ENCODE peak calls at places on chromosomes 12 and 14, in five cellular contexts. D, K, A, I and H are unnamed samples.
A peak's percentile ranks its signal among the peaks of the same experiment; 100 is the strongest.

GRCh38 chr12:115700896-115701465 is 576.5 kb downstream of the MED13L start:
- DNase-seq in D (no peak), K (no peak), A (no peak), I (no peak), H (no peak)

GRCh38 chr12:121301876-121302275 is 5.4 kb upstream of the CAMKK2 start:
- DNase-seq in D (no peak), K (no peak), A (no peak), I (no peak), H (no peak)

GRCh38 chr12:84697141-84697540 is 215.5 kb downstream of the SLC6A15 start:
- DNase-seq in D (no peak), K (peak; percentile 18), A (no peak), I (peak; percentile 49), H (no peak)

GRCh38 chr14:23406244-23406643 is 1.8 kb downstream of the MYH6 start:
- DNase-seq in D (no peak), K (no peak), A (no peak), I (no peak), H (no peak)

GRCh38 chr14:55446127-55446736 is 5.8 kb upstream of the TBPL2 start:
- DNase-seq in D (peak; percentile 62), K (peak; percentile 74), A (peak; percentile 53), I (peak; percentile 84), H (no peak)

GRCh38 chr14:92607702-92608429 is 94.3 kb downstream of the RIN3 start:
- DNase-seq in D (no peak), K (peak; percentile 55), A (no peak), I (peak; percentile 79), H (no peak)

GRCh38 chr12:66541446-66541845 is 137.4 kb downstream of the GRIP1 start:
- DNase-seq in D (no peak), K (no peak), A (no peak), I (no peak), H (no peak)

GRCh38 chr12:94867066-94867855 is 136.2 kb downstream of the NDUFA12 start:
- DNase-seq in D (no peak), K (no peak), A (no peak), I (no peak), H (no peak)

GRCh38 chr12:69688021-69688420 is 11.1 kb downstream of the BEST3 start:
- DNase-seq in D (no peak), K (no peak), A (no peak), I (no peak), H (peak; percentile 43)

GRCh38 chr12:109959411-109960093 is 36.6 kb downstream of the GIT2 start:
- DNase-seq in D (no peak), K (no peak), A (no peak), I (no peak), H (no peak)

GRCh38 chr12:109961612-109962011 is 34.6 kb downstream of the GIT2 start:
- DNase-seq in D (no peak), K (no peak), A (no peak), I (peak; percentile 53), H (no peak)

GRCh38 chr12:109963330-109963729 is 32.8 kb downstream of the GIT2 start:
- DNase-seq in D (no peak), K (no peak), A (no peak), I (no peak), H (no peak)

GRCh38 chr12:109962388-109962787 is 33.8 kb downstream of the GIT2 start:
- DNase-seq in D (no peak), K (no peak), A (no peak), I (no peak), H (no peak)

DNA sequence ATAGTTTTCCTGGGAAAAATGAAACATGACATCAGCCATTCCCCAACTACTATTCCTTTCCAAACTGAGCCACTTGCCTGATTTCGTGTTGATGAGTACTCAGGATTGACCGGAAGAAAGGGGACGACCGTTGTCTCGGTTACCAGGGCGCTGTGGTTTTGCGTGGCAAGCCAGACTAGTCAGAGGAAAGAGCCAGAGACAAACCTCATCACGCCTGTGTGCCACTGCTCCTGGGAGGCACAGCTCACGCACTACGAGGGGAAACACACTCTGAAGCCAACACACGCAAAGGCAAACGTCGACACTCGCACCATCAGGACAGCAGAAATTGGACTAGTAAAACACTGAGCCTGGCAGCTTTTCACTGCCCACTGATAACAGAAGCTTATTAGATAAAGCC is 35.0 kb downstream of the GIT2 start:
- DNase-seq in D (no peak), K (no peak), A (no peak), I (peak; percentile 52), H (no peak)
- H3K4me3 ChIP-seq in D (no peak overlapping the region), K (no peak overlapping the region), A (no peak overlapping the region), I (no peak overlapping the region), H (no peak overlapping the region)

GRCh38 chr12:124097681-124098080 is 124.7 kb downstream of the ZNF664 start:
- DNase-seq in D (no peak), K (no peak), A (no peak), I (no peak), H (no peak)
- TF ChIP-seq CTCF in D (no peak), K (no peak), A (no peak), I (no peak), H (no peak)

DNA sequence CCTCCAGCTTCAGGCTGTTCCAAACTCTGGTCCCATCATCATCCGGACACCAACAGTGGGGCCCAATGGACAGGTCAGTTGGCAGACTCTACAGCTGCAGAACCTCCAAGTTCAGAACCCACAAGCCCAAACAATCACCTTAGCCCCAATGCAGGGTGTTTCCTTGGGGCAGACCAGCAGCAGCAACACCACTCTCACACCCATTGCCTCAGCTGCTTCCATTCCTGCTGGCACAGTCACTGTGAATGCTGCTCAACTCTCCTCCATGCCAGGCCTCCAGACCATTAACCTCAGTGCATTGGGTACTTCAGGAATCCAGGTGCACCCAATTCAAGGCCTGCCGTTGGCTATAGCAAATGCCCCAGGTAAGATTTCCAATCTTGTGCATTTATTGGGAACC is 3.3 kb downstream of the SP1 start:
- DNase-seq in D (no peak), K (no peak), A (no peak), I (no peak), H (no peak)
- H3K4me3 ChIP-seq in D (no peak overlapping the region), K (peak overlapping the region; percentile 26), A (peak overlapping the region; percentile 23), I (peak overlapping the region; percentile 2), H (no peak overlapping the region)

DNA sequence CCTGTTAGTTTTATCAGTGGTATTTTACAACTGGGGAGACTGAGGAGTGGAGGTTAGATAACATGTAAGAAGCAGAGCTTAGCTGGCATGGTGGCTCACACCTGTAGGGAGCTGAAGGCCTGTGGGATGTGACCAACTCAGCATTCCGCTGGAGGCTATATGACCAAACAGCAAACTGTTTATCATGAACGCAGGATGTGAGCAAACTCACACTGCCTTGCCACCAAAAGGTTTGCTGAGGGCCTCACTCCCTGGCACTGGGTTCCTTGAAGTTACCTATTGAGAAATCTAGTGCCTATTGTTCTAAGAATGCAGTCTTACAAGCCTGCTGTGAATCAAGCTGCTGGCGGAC is 23.4 kb downstream of the JKAMP start:
- DNase-seq in D (no peak), K (no peak), A (no peak), I (no peak), H (no peak)
- TF ChIP-seq CTCF in D (no peak), K (no peak), A (no peak), I (no peak), H (no peak)

DNA sequence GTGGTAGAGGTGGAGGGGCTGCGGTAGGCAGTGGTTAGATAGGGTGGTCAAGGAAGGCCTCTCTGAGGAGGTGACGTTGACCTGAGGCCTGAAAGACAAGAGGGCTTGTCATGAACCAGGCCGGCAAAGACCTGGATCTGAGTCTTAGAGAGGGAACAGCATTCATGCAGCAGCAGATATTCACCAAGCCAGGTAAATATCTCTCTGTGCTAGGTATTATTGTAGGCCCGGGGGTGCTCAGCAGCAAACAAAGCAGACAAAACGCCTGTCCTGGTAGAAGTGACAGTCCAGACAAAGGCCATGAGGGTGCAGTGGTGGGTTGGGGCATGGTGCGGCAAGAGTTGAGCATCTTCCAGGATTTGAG is 117.6 kb downstream of the PTPN11 start:
- DNase-seq in D (no peak), K (no peak), A (no peak), I (no peak), H (no peak)
- H3K4me3 ChIP-seq in D (no peak overlapping the region), K (no peak overlapping the region), A (no peak overlapping the region), I (no peak overlapping the region), H (no peak overlapping the region)

GRCh38 chr12:15011162-15011561 is 38.3 kb downstream of the PDE6H start:
- DNase-seq in D (no peak), K (no peak), A (no peak), I (no peak), H (no peak)
- TF ChIP-seq CTCF in D (no peak), K (peak; percentile 3), A (no peak), I (peak; percentile 7), H (peak; percentile 34)